ENCODE peak calls at places on chromosome 7, in seven cellular contexts. H is body of pancreas, Y is fibroblast of pulmonary artery, N is right cardiac atrium, U is GF-D8, F is GM12865, E is H9. V is an unnamed sample.

GRCh38 chr7:108408294-108409004 is 47.8 kb downstream of the NRCAM start:
- DNase-seq in Y (no peak), U (no peak), N (no peak), F (no peak), E (no peak), H (no peak), V (no peak)

GRCh38 chr7:130758429-130759056 is 24.5 kb upstream of the KLF14 start:
- DNase-seq in F (peak), H (no peak), U (peak), Y (peak), E (no peak), N (no peak), V (peak)

GRCh38 chr7:5629941-5630340 is 151.5 kb downstream of the RNF216 start:
- DNase-seq in F (no peak), U (no peak), H (no peak), Y (peak), N (no peak), E (no peak), V (no peak)

GRCh38 chr7:3399858-3400257 is 98.8 kb downstream of the SDK1 start:
- DNase-seq in Y (peak), H (no peak), U (no peak), N (no peak), E (peak), F (peak), V (peak)

GRCh38 chr7:5423844-5424688 is 432 bp upstream of the TNRC18 start:
- DNase-seq in E (peak), U (peak), Y (peak), N (peak), H (peak), F (peak), V (peak)

GRCh38 chr7:37225255-37226012 is 223.2 kb downstream of the ELMO1 start:
- DNase-seq in H (no peak), F (no peak), E (no peak), U (no peak), Y (no peak), N (no peak), V (no peak)

GRCh38 chr7:139860090-139860773 is 31.2 kb downstream of the TBXAS1 start:
- DNase-seq in Y (no peak), F (peak), H (peak), U (peak), N (peak), E (no peak), V (no peak)

GRCh38 chr7:117764031-117764430 is 109.2 kb downstream of the CTTNBP2 start:
- DNase-seq in H (no peak), F (no peak), U (no peak), E (no peak), Y (no peak), N (no peak), V (no peak)

GRCh38 chr7:82623812-82624211 is 180.2 kb upstream of the CACNA2D1 start:
- DNase-seq in E (no peak), H (no peak), Y (no peak), F (no peak), N (no peak), U (no peak), V (no peak)

GRCh38 chr7:31788891-31789680 is 102.1 kb downstream of the PPP1R17 start:
- DNase-seq in U (no peak), Y (no peak), E (no peak), N (no peak), F (no peak), H (no peak), V (no peak)